ENCODE peak calls at places on chromosomes 5 and 9, in four cellular contexts. G is coronary artery, Z is psoas muscle, N is tibial nerve. M is an unnamed sample.

GRCh38 chr5:36576721-36577120 is 29.7 kb upstream of the SLC1A3 start:
- DNase-seq in G (no peak), Z (no peak), N (no peak), M (no peak)

GRCh38 chr5:94240616-94241287 is 377.7 kb downstream of the KIAA0825 start:
- DNase-seq in G (no peak), Z (peak), N (no peak), M (no peak)

GRCh38 chr9:137820161-137820855 is 57.3 kb upstream of the CACNA1B start:
- DNase-seq in G (no peak), Z (no peak), N (no peak), M (no peak)

GRCh38 chr5:118233601-118234000 is 754.7 kb downstream of the DTWD2 start:
- DNase-seq in G (no peak), Z (no peak), N (no peak), M (peak)

GRCh38 chr9:125428515-125429467 is 167.2 kb downstream of the GAPVD1 start:
- DNase-seq in G (no peak), Z (peak), N (no peak), M (no peak)

GRCh38 chr5:172901012-172901780 is 58.0 kb upstream of the RPL26L1 start:
- DNase-seq in G (peak), Z (peak), N (no peak), M (peak)

GRCh38 chr9:72817413-72817812 is 135.4 kb downstream of the ALDH1A1 start:
- DNase-seq in G (no peak), Z (no peak), N (no peak), M (no peak)

GRCh38 chr9:111108946-111109345 is 70.7 kb upstream of the LPAR1 start:
- DNase-seq in G (no peak), Z (no peak), N (no peak), M (peak)

GRCh38 chr9:37079370-37080164 is 40.8 kb upstream of the ZCCHC7 start:
- DNase-seq in G (peak), Z (peak), N (peak), M (peak)

GRCh38 chr5:179316111-179316551 is 29.1 kb downstream of the ADAMTS2 start:
- DNase-seq in G (no peak), Z (peak), N (no peak), M (no peak)

GRCh38 chr5:154618696-154619095 is 136.5 kb upstream of the LARP1 start:
- DNase-seq in G (no peak), Z (no peak), N (no peak), M (no peak)

GRCh38 chr9:129081388-129081889 is 528 bp downstream of the DOLPP1 start:
- DNase-seq in G (no peak), Z (no peak), N (no peak), M (no peak)

GRCh38 chr9:133161542-133161950 is 2.2 kb downstream of the GBGT1 start:
- DNase-seq in G (peak), Z (no peak), N (no peak), M (no peak)

GRCh38 chr5:98415663-98416062 is 357.8 kb upstream of the RGMB start:
- DNase-seq in G (no peak), Z (no peak), N (no peak), M (no peak)

GRCh38 chr9:136530472-136531089 is 15.3 kb downstream of the NOTCH1 start:
- DNase-seq in G (no peak), Z (no peak), N (no peak), M (no peak)

GRCh38 chr9:136527721-136528710 is 17.8 kb downstream of the NOTCH1 start:
- DNase-seq in G (no peak), Z (no peak), N (no peak), M (no peak)

GRCh38 chr9:136528716-136529341 is 17.0 kb downstream of the NOTCH1 start:
- DNase-seq in G (no peak), Z (no peak), N (no peak), M (no peak)

GRCh38 chr9:136531186-136531903 is 14.5 kb downstream of the NOTCH1 start:
- DNase-seq in G (no peak), Z (no peak), N (no peak), M (no peak)

DNA sequence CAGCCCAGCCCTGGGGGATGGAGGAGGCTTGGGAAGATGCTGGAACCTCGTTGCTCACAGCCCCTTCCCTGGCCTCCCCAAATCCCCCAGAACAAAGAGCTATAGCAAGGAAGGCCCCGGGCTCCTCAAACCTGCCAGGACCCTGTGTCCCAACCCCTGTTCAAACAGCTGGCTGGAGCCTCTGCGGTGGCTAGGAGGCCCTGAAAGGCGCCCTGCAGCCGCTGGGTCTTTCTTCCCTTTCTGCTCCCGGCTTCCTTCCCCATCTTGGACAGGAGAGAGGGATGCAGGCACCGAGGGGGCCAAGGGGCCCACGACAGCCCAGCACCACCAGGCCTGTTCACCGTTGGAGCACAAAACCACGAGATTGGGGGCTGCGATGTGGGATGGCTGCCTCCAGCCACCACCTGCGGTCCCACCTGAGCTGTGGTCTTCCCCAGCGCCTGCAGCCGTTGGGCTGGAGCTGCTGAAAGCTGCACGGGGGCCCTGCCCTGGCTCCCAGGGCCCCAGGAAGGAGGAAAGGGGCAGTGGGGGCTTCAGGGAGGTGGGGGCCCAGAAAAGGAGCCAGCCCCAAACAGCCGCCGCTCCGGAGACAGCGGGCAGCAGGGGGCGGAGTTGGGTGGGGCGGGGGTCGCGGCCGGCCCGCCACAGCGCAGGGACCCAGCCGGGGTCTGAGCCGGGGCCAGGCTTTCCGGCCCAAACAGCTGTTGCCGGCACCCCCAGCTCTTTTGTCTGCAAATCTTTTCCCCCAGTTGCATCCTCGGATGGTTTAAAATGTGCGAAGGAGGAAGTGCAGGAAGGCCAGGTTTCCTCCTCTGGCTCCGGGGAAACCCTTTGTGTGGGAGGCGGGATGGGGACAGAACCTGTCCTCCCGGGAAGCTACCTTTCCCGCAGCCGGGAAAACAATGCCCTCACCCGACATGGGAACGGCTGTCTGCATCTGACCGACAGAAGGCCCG is 16.1 kb downstream of the NOTCH1 start:
- DNase-seq in G (no peak), Z (no peak), N (no peak), M (no peak)
- H3K4me3 ChIP-seq in G (no peak), Z (peak), N (no peak), M (no peak)

GRCh38 chr9:98708103-98708932 is 417 bp downstream of the GABBR2 start:
- DNase-seq in G (no peak), Z (no peak), N (no peak), M (no peak)
- H3K4me3 ChIP-seq in G (peak), Z (peak), N (no peak), M (peak)

GRCh38 chr5:75656311-75657003 is 45.2 kb downstream of the ANKDD1B start:
- DNase-seq in G (no peak), Z (no peak), N (no peak), M (peak)
- H3K4me3 ChIP-seq in G (peak), Z (peak), N (peak), M (peak)

GRCh38 chr5:73448072-73448432 is 525 bp downstream of the FOXD1 start:
- DNase-seq in G (no peak), Z (no peak), N (no peak), M (no peak)
- H3K4me3 ChIP-seq in G (peak), Z (peak), N (peak), M (peak)

DNA sequence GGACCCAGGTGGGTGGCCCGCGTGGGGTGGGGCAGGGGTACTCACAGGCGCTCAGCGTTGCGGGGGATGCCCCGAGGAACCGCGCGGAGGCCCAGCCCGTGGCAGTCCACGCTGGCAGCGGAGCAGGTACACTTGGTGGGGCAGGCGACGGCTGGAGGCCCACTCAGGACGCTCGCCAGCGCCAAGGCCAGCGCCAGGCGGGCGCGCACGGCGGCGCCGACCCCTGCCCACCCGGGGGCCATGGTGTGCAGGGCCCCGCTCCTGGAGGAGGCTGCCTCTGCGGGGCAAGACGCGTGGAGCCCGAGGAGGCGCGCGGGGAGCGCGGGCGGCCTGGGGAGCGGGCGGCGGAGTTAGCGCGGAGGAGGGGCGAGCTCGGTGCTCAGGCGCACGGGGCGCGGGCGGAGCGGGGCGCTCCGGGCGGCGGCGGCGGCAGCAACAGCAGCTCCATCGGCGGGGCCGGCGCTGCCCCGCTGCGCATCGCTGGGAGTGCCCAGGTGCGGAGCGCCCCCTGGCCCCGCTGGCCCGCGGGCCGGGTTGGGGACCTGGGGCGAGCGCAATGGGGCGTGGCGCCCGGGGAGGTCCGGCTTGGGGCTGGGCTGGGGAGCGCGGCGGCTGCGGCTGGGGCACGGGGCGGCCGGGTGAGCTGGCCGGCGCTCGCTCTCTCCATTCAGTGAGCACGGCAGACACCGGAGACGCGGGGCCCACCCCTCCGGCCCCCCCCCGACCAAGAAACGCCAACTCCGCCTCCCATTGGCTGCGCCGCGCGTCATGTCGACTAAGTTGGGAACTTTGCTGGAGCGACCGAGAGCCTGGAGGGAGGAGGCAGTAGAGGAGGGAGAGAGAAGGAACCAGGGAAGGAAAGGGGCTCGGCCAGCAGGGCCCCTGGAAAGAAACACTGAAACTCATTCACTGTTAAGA is at the start of gene SLIT3:
- DNase-seq in G (peak), Z (peak), N (peak), M (peak)
- H3K4me3 ChIP-seq in G (peak), Z (peak), N (peak), M (peak)

DNA sequence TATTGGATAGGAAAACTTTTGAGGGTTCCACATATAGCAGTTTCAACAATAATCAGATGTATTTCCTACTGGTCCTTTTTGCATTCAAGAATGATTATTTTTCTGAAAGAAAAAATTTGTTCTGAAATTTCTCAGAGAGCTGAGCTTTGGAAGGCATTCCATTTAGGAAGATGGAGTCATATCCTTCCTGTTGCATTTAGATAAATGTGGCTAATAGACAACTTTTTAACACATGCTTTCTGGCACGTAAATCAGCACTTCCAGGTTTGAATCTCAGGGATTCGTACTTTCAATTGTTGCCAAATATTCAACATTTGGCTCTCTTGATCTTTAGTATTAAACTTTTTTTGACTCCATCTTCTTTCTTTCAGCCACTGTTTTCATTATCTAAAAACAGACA is 24.8 kb upstream of the TLR4 start:
- DNase-seq in G (no peak), Z (no peak), N (no peak), M (no peak)
- H3K4me3 ChIP-seq in G (peak), Z (peak), N (no peak), M (no peak)

M was measured in AG04449.